ENCODE peak calls at places on chromosomes 11 and 22, in nine cellular contexts. One of them, this sample, is unnamed.

GRCh38 chr11:117546431-117547160 is 218.9 kb downstream of the CEP164 start:
- DNase-seq in small intestine: no peak
- DNase-seq in choroid plexus epithelial cell: no peak
- DNase-seq in AG10803: no peak
- DNase-seq in neural progenitor cell: peak; percentile 31
- DNase-seq in adrenal gland: no peak
- DNase-seq in lower lobe of right lung: peak; percentile 6
- DNase-seq in effector memory CD4-positive, alpha-beta T cell: no peak
- DNase-seq in CD8-positive, alpha-beta T cell: no peak
- DNase-seq in this sample: no peak

GRCh38 chr11:62712861-62713260 is 5.4 kb downstream of the GNG3 start:
- DNase-seq in small intestine: no peak
- DNase-seq in choroid plexus epithelial cell: no peak
- DNase-seq in AG10803: no peak
- DNase-seq in neural progenitor cell: no peak
- DNase-seq in adrenal gland: no peak
- DNase-seq in lower lobe of right lung: no peak
- DNase-seq in effector memory CD4-positive, alpha-beta T cell: no peak
- DNase-seq in CD8-positive, alpha-beta T cell: no peak
- DNase-seq in this sample: no peak

GRCh38 chr11:112786886-112787530 is 174.2 kb upstream of the NCAM1 start:
- DNase-seq in small intestine: no peak
- DNase-seq in choroid plexus epithelial cell: no peak
- DNase-seq in AG10803: no peak
- DNase-seq in neural progenitor cell: no peak
- DNase-seq in adrenal gland: no peak
- DNase-seq in lower lobe of right lung: no peak
- DNase-seq in effector memory CD4-positive, alpha-beta T cell: no peak
- DNase-seq in CD8-positive, alpha-beta T cell: no peak
- DNase-seq in this sample: no peak

GRCh38 chr22:44331881-44332714 is 19.3 kb upstream of the SHISAL1 start:
- DNase-seq in small intestine: no peak
- DNase-seq in choroid plexus epithelial cell: no peak
- DNase-seq in AG10803: peak; percentile 46
- DNase-seq in neural progenitor cell: peak; percentile 79
- DNase-seq in adrenal gland: no peak
- DNase-seq in lower lobe of right lung: no peak
- DNase-seq in effector memory CD4-positive, alpha-beta T cell: no peak
- DNase-seq in CD8-positive, alpha-beta T cell: no peak
- DNase-seq in this sample: no peak

GRCh38 chr22:35733742-35734516 is 16.3 kb downstream of the APOL5 start:
- DNase-seq in small intestine: peak; percentile 77
- DNase-seq in choroid plexus epithelial cell: no peak
- DNase-seq in AG10803: peak; percentile 27
- DNase-seq in neural progenitor cell: no peak
- DNase-seq in adrenal gland: no peak
- DNase-seq in lower lobe of right lung: no peak
- DNase-seq in effector memory CD4-positive, alpha-beta T cell: no peak
- DNase-seq in CD8-positive, alpha-beta T cell: no peak
- DNase-seq in this sample: no peak

GRCh38 chr11:57761301-57762234 is at the start of gene CTNND1:
- DNase-seq in small intestine: peak; percentile 97
- DNase-seq in choroid plexus epithelial cell: peak; percentile 99
- DNase-seq in AG10803: peak; percentile 97
- DNase-seq in neural progenitor cell: peak; percentile 93
- DNase-seq in adrenal gland: peak; percentile 95
- DNase-seq in lower lobe of right lung: peak; percentile 83
- DNase-seq in effector memory CD4-positive, alpha-beta T cell: no peak
- DNase-seq in CD8-positive, alpha-beta T cell: no peak
- DNase-seq in this sample: peak; percentile 99

GRCh38 chr11:68373189-68373809 is 60.9 kb downstream of the LRP5 start:
- DNase-seq in small intestine: no peak
- DNase-seq in choroid plexus epithelial cell: no peak
- DNase-seq in AG10803: peak; percentile 91
- DNase-seq in neural progenitor cell: no peak
- DNase-seq in adrenal gland: no peak
- DNase-seq in lower lobe of right lung: no peak
- DNase-seq in effector memory CD4-positive, alpha-beta T cell: no peak
- DNase-seq in CD8-positive, alpha-beta T cell: no peak
- DNase-seq in this sample: peak; percentile 62

GRCh38 chr11:73230931-73231330 is 12.8 kb downstream of the P2RY2 start:
- DNase-seq in small intestine: no peak
- DNase-seq in choroid plexus epithelial cell: no peak
- DNase-seq in AG10803: no peak
- DNase-seq in neural progenitor cell: no peak
- DNase-seq in adrenal gland: peak; percentile 11
- DNase-seq in lower lobe of right lung: no peak
- DNase-seq in effector memory CD4-positive, alpha-beta T cell: no peak
- DNase-seq in CD8-positive, alpha-beta T cell: no peak
- DNase-seq in this sample: no peak

GRCh38 chr22:49674479-49674830 is 153.2 kb downstream of the BRD1 start:
- DNase-seq in small intestine: no peak
- DNase-seq in choroid plexus epithelial cell: no peak
- DNase-seq in AG10803: no peak
- DNase-seq in neural progenitor cell: no peak
- DNase-seq in adrenal gland: no peak
- DNase-seq in lower lobe of right lung: peak; percentile 10
- DNase-seq in effector memory CD4-positive, alpha-beta T cell: no peak
- DNase-seq in CD8-positive, alpha-beta T cell: no peak
- DNase-seq in this sample: no peak

GRCh38 chr11:68471360-68472340 is 11.1 kb downstream of the PPP6R3 start:
- DNase-seq in small intestine: peak; percentile 21
- DNase-seq in choroid plexus epithelial cell: peak; percentile 90
- DNase-seq in AG10803: peak; percentile 63
- DNase-seq in neural progenitor cell: no peak
- DNase-seq in adrenal gland: no peak
- DNase-seq in lower lobe of right lung: no peak
- DNase-seq in effector memory CD4-positive, alpha-beta T cell: no peak
- DNase-seq in CD8-positive, alpha-beta T cell: no peak
- DNase-seq in this sample: peak; percentile 86

GRCh38 chr11:63869171-63869591 is 30.3 kb downstream of the MARK2 start:
- DNase-seq in small intestine: peak; percentile 53
- DNase-seq in choroid plexus epithelial cell: no peak
- DNase-seq in AG10803: no peak
- DNase-seq in neural progenitor cell: no peak
- DNase-seq in adrenal gland: no peak
- DNase-seq in lower lobe of right lung: no peak
- DNase-seq in effector memory CD4-positive, alpha-beta T cell: no peak
- DNase-seq in CD8-positive, alpha-beta T cell: no peak
- DNase-seq in this sample: no peak

GRCh38 chr11:8828580-8829358 is 82.2 kb upstream of the AKIP1 start:
- DNase-seq in small intestine: no peak
- DNase-seq in choroid plexus epithelial cell: peak; percentile 59
- DNase-seq in AG10803: peak; percentile 46
- DNase-seq in neural progenitor cell: no peak
- DNase-seq in adrenal gland: no peak
- DNase-seq in lower lobe of right lung: no peak
- DNase-seq in effector memory CD4-positive, alpha-beta T cell: no peak
- DNase-seq in CD8-positive, alpha-beta T cell: no peak
- DNase-seq in this sample: peak; percentile 41

GRCh38 chr11:12725863-12726666 is 51.8 kb downstream of the TEAD1 start:
- DNase-seq in small intestine: no peak
- DNase-seq in choroid plexus epithelial cell: peak; percentile 54
- DNase-seq in AG10803: no peak
- DNase-seq in neural progenitor cell: no peak
- DNase-seq in adrenal gland: no peak
- DNase-seq in lower lobe of right lung: no peak
- DNase-seq in effector memory CD4-positive, alpha-beta T cell: no peak
- DNase-seq in CD8-positive, alpha-beta T cell: no peak
- DNase-seq in this sample: peak; percentile 69

GRCh38 chr11:17887779-17888178 is 125.1 kb downstream of the SERGEF start:
- DNase-seq in small intestine: no peak
- DNase-seq in choroid plexus epithelial cell: peak; percentile 72
- DNase-seq in AG10803: no peak
- DNase-seq in neural progenitor cell: peak; percentile 63
- DNase-seq in adrenal gland: no peak
- DNase-seq in lower lobe of right lung: no peak
- DNase-seq in effector memory CD4-positive, alpha-beta T cell: no peak
- DNase-seq in CD8-positive, alpha-beta T cell: no peak
- DNase-seq in this sample: no peak

DNA sequence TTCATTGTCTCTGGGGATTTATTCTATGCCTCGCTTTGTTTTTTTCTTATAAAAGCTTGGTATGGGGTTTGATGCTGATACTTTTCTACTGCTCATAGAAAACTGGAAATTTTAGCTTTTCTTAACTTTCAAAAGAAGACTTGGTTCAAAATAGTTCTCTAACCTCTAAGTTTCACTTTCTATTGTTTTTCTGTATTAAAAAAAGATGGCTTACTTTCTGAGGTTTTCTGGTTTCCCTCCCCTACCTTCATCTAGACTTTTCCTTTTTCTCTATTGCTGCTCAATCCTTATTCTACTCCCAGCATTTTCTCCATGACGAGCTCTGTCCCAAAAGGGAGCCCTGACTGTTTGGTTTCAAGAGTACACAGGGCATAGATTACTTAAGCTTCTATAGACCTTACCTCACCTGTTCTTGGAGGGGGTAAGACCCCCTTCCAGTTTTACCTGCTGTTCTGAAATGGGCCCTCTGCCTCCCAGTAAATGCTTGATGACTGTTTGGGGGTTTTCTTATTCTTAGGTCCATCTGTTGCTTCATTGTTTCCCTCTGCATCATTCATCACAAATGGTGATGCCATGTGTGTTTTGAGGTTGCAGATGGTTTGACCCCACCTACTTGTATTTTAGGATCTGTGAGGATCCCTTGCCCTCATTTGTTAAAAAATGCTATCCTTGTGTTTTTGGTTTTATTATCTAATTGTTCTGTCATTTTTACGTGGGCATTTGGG is 29.5 kb downstream of the DNHD1 start:
- DNase-seq in small intestine: no peak
- DNase-seq in choroid plexus epithelial cell: no peak
- DNase-seq in AG10803: peak; percentile 13
- DNase-seq in neural progenitor cell: no peak
- DNase-seq in adrenal gland: no peak
- DNase-seq in lower lobe of right lung: no peak
- DNase-seq in effector memory CD4-positive, alpha-beta T cell: no peak
- DNase-seq in CD8-positive, alpha-beta T cell: no peak
- DNase-seq in this sample: no peak
- H3K4me3 ChIP-seq in small intestine: no peak overlapping the region
- H3K4me3 ChIP-seq in choroid plexus epithelial cell: no peak overlapping the region
- H3K4me3 ChIP-seq in AG10803: no peak overlapping the region
- H3K4me3 ChIP-seq in neural progenitor cell: no peak overlapping the region
- H3K4me3 ChIP-seq in adrenal gland: no peak overlapping the region
- H3K4me3 ChIP-seq in lower lobe of right lung: no peak overlapping the region
- H3K4me3 ChIP-seq in effector memory CD4-positive, alpha-beta T cell: no peak overlapping the region
- H3K4me3 ChIP-seq in CD8-positive, alpha-beta T cell: no peak overlapping the region
- H3K4me3 ChIP-seq in this sample: no peak overlapping the region

DNA sequence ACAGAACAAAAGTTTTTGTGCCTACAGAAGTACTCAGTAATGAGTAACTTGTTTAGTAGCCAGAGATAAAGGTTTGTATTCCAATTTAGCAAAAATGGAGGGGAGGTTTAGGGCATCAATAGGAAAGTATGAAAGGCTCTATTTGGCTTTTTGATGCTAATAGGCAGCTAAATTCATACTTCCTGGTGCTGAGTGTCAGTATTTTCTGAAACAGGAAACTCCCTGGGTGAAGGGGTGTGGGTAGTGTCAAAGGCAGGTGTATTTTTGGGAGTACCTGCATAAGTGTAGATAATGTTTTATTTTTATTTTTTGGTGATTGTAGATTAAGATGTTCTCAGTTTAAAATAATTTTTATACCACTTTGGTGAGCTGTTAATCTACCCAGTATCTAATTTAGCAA is 29.3 kb upstream of the MMP7 start:
- DNase-seq in small intestine: peak; percentile 13
- DNase-seq in choroid plexus epithelial cell: no peak
- DNase-seq in AG10803: no peak
- DNase-seq in neural progenitor cell: no peak
- DNase-seq in adrenal gland: no peak
- DNase-seq in lower lobe of right lung: no peak
- DNase-seq in effector memory CD4-positive, alpha-beta T cell: no peak
- DNase-seq in CD8-positive, alpha-beta T cell: no peak
- DNase-seq in this sample: no peak
- H3K4me3 ChIP-seq in small intestine: no peak overlapping the region
- H3K4me3 ChIP-seq in choroid plexus epithelial cell: no peak overlapping the region
- H3K4me3 ChIP-seq in AG10803: no peak overlapping the region
- H3K4me3 ChIP-seq in neural progenitor cell: no peak overlapping the region
- H3K4me3 ChIP-seq in adrenal gland: no peak overlapping the region
- H3K4me3 ChIP-seq in lower lobe of right lung: no peak overlapping the region
- H3K4me3 ChIP-seq in effector memory CD4-positive, alpha-beta T cell: no peak overlapping the region
- H3K4me3 ChIP-seq in CD8-positive, alpha-beta T cell: no peak overlapping the region
- H3K4me3 ChIP-seq in this sample: no peak overlapping the region

DNA sequence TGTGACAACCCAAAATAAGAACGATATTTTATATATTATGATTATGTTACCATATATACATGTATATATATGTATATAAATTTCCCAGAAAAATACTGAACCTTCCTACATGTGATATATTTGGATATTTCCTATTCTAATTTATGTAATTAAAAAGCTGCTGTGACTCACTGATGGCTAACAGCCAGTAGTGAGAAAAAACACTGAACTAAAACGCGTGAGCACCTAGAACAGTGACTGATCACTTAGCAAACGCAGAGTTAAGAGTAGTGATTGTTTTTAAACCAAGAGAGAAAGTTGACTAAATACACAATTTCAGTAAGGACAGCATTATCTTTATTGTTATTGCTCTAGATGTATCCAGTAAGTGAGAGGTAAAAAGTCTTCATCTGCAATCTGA is 213.8 kb downstream of the TMEM135 start:
- DNase-seq in small intestine: no peak
- DNase-seq in choroid plexus epithelial cell: peak; percentile 25
- DNase-seq in AG10803: no peak
- DNase-seq in neural progenitor cell: no peak
- DNase-seq in adrenal gland: no peak
- DNase-seq in lower lobe of right lung: no peak
- DNase-seq in effector memory CD4-positive, alpha-beta T cell: no peak
- DNase-seq in CD8-positive, alpha-beta T cell: no peak
- DNase-seq in this sample: no peak
- H3K4me3 ChIP-seq in small intestine: no peak overlapping the region
- H3K4me3 ChIP-seq in choroid plexus epithelial cell: no peak overlapping the region
- H3K4me3 ChIP-seq in AG10803: no peak overlapping the region
- H3K4me3 ChIP-seq in neural progenitor cell: no peak overlapping the region
- H3K4me3 ChIP-seq in adrenal gland: no peak overlapping the region
- H3K4me3 ChIP-seq in lower lobe of right lung: no peak overlapping the region
- H3K4me3 ChIP-seq in effector memory CD4-positive, alpha-beta T cell: no peak overlapping the region
- H3K4me3 ChIP-seq in CD8-positive, alpha-beta T cell: no peak overlapping the region
- H3K4me3 ChIP-seq in this sample: no peak overlapping the region

DNA sequence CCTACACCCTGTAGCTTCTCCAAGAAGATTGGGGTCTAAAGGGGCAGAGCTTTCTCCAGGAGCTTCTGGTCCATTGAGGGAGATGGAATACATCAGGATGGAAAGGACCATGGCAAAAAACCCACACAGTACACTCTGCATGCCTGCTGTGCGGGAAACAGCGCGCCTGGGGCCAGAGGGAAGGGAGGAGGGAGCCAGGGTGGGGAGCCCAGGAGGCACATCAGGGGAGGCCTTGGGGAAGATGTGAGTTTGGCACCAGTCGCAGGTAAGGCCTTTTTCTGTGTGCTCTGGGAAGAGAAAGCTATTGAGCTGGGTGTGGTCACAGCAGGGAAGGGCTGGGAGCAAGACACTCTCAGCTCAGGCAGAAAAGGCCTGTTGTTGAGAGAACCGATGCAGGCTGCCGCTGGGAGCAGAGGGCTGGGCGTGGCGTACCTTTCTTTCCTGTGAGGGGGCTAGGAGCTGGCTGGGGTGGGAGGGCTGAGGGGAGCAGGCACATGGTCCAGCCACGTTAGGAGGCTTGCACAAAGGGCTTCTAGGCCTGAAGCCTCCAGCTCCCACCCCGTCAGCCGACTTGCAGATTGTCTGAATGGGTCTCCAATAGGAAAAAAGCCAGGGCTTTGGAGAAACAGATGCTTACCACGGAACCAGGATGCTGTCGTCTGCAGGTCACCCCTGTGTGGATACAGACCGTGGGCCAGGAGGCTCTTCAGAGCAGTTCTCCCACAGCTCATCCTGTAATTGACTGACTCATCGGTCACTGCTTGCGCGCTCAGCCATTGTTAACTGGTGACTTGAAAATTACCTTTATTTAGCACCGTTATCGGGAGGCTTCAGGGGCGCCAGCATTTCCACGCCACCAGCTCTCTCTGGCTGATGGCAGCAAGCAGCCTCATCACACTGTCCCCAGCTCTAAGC is 237.3 kb downstream of the ST3GAL4 start:
- DNase-seq in small intestine: no peak
- DNase-seq in choroid plexus epithelial cell: no peak
- DNase-seq in AG10803: no peak
- DNase-seq in neural progenitor cell: peak; percentile 72
- DNase-seq in adrenal gland: no peak
- DNase-seq in lower lobe of right lung: no peak
- DNase-seq in effector memory CD4-positive, alpha-beta T cell: no peak
- DNase-seq in CD8-positive, alpha-beta T cell: no peak
- DNase-seq in this sample: no peak
- H3K4me3 ChIP-seq in small intestine: no peak overlapping the region
- H3K4me3 ChIP-seq in choroid plexus epithelial cell: no peak overlapping the region
- H3K4me3 ChIP-seq in AG10803: no peak overlapping the region
- H3K4me3 ChIP-seq in neural progenitor cell: no peak overlapping the region
- H3K4me3 ChIP-seq in adrenal gland: no peak overlapping the region
- H3K4me3 ChIP-seq in lower lobe of right lung: no peak overlapping the region
- H3K4me3 ChIP-seq in effector memory CD4-positive, alpha-beta T cell: no peak overlapping the region
- H3K4me3 ChIP-seq in CD8-positive, alpha-beta T cell: no peak overlapping the region
- H3K4me3 ChIP-seq in this sample: no peak overlapping the region